ENCODE peak calls at places on chromosomes 3 and 15, in nine cellular contexts. T, X, Q, W, F, V, J, E and M are unnamed samples.

GRCh38 chr15:88604972-88605506 is 16.1 kb upstream of the AEN start:
- DNase-seq in T (no peak), X (no peak), Q (no peak), W (no peak), F (no peak), V (no peak), J (no peak), E (no peak), M (no peak)

GRCh38 chr3:168025076-168025475 is 70.6 kb downstream of the GOLIM4 start:
- DNase-seq in T (no peak), X (peak), Q (no peak), W (no peak), F (no peak), V (no peak), J (no peak), E (no peak), M (no peak)

GRCh38 chr3:186075931-186076567 is 32.8 kb downstream of the ETV5 start:
- DNase-seq in T (peak), X (no peak), Q (no peak), W (no peak), F (no peak), V (no peak), J (no peak), E (no peak), M (no peak)

GRCh38 chr3:197023241-197023997 is 6.2 kb downstream of the MELTF start:
- DNase-seq in T (no peak), X (no peak), Q (no peak), W (no peak), F (peak), V (no peak), J (no peak), E (no peak), M (no peak)

GRCh38 chr15:73939138-73939537 is 12.9 kb downstream of the LOXL1 start:
- DNase-seq in T (no peak), X (no peak), Q (no peak), W (no peak), F (no peak), V (no peak), J (no peak), E (no peak), M (no peak)

GRCh38 chr15:79373728-79374127 is 58.4 kb upstream of the MINAR1 start:
- DNase-seq in T (no peak), X (no peak), Q (no peak), W (no peak), F (no peak), V (no peak), J (no peak), E (no peak), M (no peak)

GRCh38 chr3:172846103-172846561 is 95.6 kb downstream of the ECT2 start:
- DNase-seq in T (no peak), X (no peak), Q (no peak), W (no peak), F (no peak), V (no peak), J (peak), E (no peak), M (no peak)

GRCh38 chr3:20462226-20462625 is 276.2 kb upstream of the SGO1 start:
- DNase-seq in T (no peak), X (no peak), Q (no peak), W (no peak), F (no peak), V (no peak), J (no peak), E (no peak), M (no peak)

GRCh38 chr3:78969483-78969882 is 798.3 kb downstream of the ROBO1 start:
- DNase-seq in T (no peak), X (no peak), Q (no peak), W (no peak), F (no peak), V (no peak), J (no peak), E (no peak), M (no peak)

GRCh38 chr15:28887344-28888174 is 1.8 kb downstream of the APBA2 start:
- DNase-seq in T (no peak), X (no peak), Q (no peak), W (no peak), F (no peak), V (no peak), J (no peak), E (no peak), M (no peak)

GRCh38 chr15:32994810-32995424 is 199.6 kb downstream of the FMN1 start:
- DNase-seq in T (peak), X (peak), Q (no peak), W (no peak), F (no peak), V (no peak), J (no peak), E (peak), M (peak)

GRCh38 chr3:40505599-40506462 is at the start of gene ZNF620:
- DNase-seq in T (peak), X (peak), Q (peak), W (peak), F (peak), V (peak), J (peak), E (peak), M (peak)

GRCh38 chr3:10447527-10448260 is 57.7 kb downstream of the ATP2B2 start:
- DNase-seq in T (no peak), X (no peak), Q (no peak), W (no peak), F (no peak), V (no peak), J (no peak), E (no peak), M (no peak)

GRCh38 chr3:42020681-42021307 is 58.9 kb upstream of the ULK4 start:
- DNase-seq in T (peak), X (peak), Q (no peak), W (no peak), F (no peak), V (no peak), J (no peak), E (peak), M (no peak)

GRCh38 chr15:70355275-70355795 is 257.6 kb upstream of the TLE3 start:
- DNase-seq in T (no peak), X (no peak), Q (no peak), W (no peak), F (no peak), V (no peak), J (no peak), E (no peak), M (no peak)

GRCh38 chr3:164539215-164539614 is 539.1 kb downstream of the SI start:
- DNase-seq in T (no peak), X (no peak), Q (no peak), W (no peak), F (no peak), V (no peak), J (no peak), E (no peak), M (no peak)

GRCh38 chr15:48855501-48856440 is 22.2 kb upstream of the EID1 start:
- DNase-seq in T (peak), X (peak), Q (no peak), W (no peak), F (no peak), V (no peak), J (no peak), E (peak), M (peak)

GRCh38 chr3:39272191-39272590 is 7.6 kb downstream of the CX3CR1 start:
- DNase-seq in T (no peak), X (no peak), Q (no peak), W (no peak), F (no peak), V (no peak), J (no peak), E (no peak), M (no peak)

GRCh38 chr3:72350761-72351505 is 497.3 kb downstream of the SHQ1 start:
- DNase-seq in T (no peak), X (no peak), Q (no peak), W (no peak), F (no peak), V (no peak), J (no peak), E (no peak), M (no peak)

GRCh38 chr3:137217733-137218132 is 259.9 kb downstream of the IL20RB start:
- DNase-seq in T (no peak), X (no peak), Q (no peak), W (no peak), F (no peak), V (no peak), J (peak), E (no peak), M (no peak)

GRCh38 chr3:27632431-27633223 is 89.5 kb downstream of the EOMES start:
- DNase-seq in T (peak), X (no peak), Q (peak), W (peak), F (peak), V (peak), J (peak), E (peak), M (peak)

GRCh38 chr3:156519758-156520162 is 35.2 kb downstream of the SSR3 start:
- DNase-seq in T (no peak), X (no peak), Q (no peak), W (no peak), F (peak), V (no peak), J (peak), E (no peak), M (no peak)

GRCh38 chr3:15460891-15461524 is 33.6 kb downstream of the EAF1 start:
- DNase-seq in T (no peak), X (peak), Q (no peak), W (no peak), F (no peak), V (no peak), J (peak), E (no peak), M (peak)

GRCh38 chr3:77726509-77726908 is 686.6 kb downstream of the ROBO2 start:
- DNase-seq in T (no peak), X (no peak), Q (no peak), W (no peak), F (no peak), V (no peak), J (no peak), E (no peak), M (no peak)